ENCODE peak calls at places on chromosomes 16 and 17, in four cellular contexts. G is IMR-90, C is H1, W is HCT116. X is an unnamed sample. For H3K4me1, the result is how much of the 10 kb centered on the place peaks cover.

GRCh38 chr17:80892019-80892855 is 99.4 kb upstream of the CHMP6 start:
- DNase-seq in G (peak), C (no peak), W (peak), X (peak)

GRCh38 chr17:8142158-8142886 is 9.9 kb downstream of the PER1 start:
- DNase-seq in G (no peak), C (no peak), W (no peak), X (no peak)

GRCh38 chr16:74035816-74036215 is 260.8 kb upstream of the PSMD7 start:
- DNase-seq in G (peak), C (no peak), W (peak), X (peak)

GRCh38 chr16:6682142-6682811 is 650.4 kb upstream of the RBFOX1 start:
- DNase-seq in G (no peak), C (peak), W (no peak), X (no peak)

GRCh38 chr17:66373944-66374817 is 71.8 kb downstream of the PRKCA start:
- DNase-seq in G (no peak), C (no peak), W (no peak), X (peak)

GRCh38 chr16:55643161-55643970 is 12.4 kb upstream of the SLC6A2 start:
- DNase-seq in G (peak), C (no peak), W (peak), X (peak)

GRCh38 chr16:85004587-85005205 is 6.6 kb downstream of the ZDHHC7 start:
- DNase-seq in G (peak), C (no peak), W (no peak), X (peak)

GRCh38 chr17:5870231-5870953 is 199.8 kb upstream of the WSCD1 start:
- DNase-seq in G (no peak), C (no peak), W (no peak), X (no peak)

DNA sequence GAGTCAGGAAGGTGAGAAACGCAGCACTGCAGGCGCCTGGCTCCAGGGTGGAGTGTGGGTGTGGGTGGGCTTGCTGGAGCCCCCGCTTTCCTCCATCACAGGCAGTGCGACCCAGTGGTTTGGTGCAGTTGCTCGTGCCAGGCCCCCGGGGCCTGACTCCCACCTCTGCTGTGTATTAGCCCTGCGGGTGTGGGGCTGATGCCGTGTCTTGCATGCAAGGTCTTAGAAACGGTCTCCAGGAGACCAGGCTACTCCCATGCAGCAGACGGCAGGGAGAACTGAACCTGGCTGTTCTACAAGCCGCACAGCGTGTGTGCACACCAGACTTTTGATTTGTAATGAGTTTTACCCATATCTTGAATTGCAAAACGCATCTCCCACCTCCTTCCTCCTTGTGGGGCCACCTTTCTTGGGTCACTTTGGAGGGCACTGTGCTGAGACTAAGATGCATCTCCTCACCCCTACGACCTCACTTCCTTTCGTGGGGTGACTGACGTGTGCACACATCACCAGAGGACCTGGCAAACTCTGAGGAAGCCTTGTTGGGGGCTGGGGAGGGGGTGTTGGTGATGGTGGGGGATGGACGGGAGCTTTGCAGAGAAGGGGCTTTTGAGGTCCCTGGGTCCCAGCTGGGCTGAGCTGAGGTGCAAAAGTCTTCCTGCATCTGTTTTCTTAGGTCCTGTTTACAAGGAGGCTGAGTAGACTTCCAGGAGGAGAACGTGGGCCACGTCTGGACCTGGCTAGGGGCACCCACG is 101.8 kb upstream of the TNRC6C start:
- DNase-seq in G (no peak), C (no peak), W (no peak), X (no peak)
- H3K4me1 ChIP-seq in G (under half), C (under half), W (under half), X (under half)

DNA sequence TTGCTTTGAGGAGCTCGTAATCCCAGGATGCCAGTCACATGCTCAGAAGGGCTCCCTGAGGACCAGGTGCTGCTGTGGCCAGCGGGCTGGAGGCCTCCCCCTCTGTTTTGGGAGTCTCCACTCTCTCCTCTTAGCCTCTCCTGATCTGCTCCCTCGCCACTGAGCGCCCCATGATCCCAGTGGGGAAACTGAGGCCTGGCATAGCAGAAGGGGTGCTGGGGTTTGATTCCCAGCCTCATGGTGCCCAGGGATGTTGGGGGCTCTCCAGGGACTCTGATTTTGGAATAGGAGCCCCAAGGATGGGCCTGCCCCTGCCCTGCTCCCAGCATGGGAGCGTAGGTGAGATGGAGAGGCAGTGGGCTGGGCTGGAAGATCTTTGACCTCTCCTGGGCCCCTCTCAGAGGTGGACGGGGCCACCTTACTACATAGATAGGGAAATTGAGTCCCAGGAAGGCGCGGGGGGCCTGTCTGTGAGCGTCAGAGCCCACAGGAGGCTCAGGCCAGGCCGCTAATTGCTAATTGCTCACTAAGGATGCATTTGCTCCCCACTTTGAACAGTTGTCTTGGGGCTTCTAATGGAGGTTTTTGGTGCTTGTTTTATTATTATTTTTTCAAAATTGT is 525 bp upstream of the ADCY7 start:
- DNase-seq in G (no peak), C (no peak), W (no peak), X (no peak)
- H3K4me3 ChIP-seq in G (no peak), C (no peak), W (peak), X (no peak)

GRCh38 chr16:4032768-4033167 is 83.5 kb downstream of the ADCY9 start:
- DNase-seq in G (peak), C (no peak), W (no peak), X (peak)
- H2AFZ ChIP-seq in G (peak), C (no peak), W (no peak), X (peak)

DNA sequence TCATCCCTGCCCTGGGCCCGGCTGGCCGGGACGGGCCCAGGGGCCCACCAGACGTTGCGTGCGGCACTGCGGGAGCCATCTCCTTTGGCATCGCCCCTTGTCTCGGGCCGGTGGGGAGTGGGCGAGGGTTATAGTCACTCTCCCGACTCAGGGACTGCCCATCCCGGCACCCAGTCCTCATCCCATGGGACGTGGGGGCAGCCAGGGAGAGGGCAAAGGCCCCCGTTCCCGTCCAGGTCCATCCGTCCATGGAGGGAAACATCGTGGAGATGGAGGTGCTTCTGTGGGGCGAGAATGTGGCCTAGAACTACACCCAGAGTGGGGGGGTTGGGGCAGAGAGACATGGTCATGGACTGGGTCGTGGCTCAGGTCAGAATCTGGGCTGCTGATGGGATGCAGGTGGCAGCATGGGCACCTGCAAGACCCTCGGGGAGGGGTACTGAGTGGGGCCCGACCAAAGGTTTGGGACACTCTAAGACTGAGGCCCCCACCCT is 2.4 kb upstream of the WDR90 start:
- DNase-seq in G (no peak), C (no peak), W (no peak), X (no peak)
- H3K4me1 ChIP-seq in G (under half), C (under half), W (half or more), X (under half)

GRCh38 chr17:28570716-28571254 is 539 bp downstream of the PIGS start:
- DNase-seq in G (no peak), C (peak), W (no peak), X (no peak)

GRCh38 chr17:28571255-28572122 is at the start of gene PIGS:
- DNase-seq in G (peak), C (peak), W (peak), X (peak)

GRCh38 chr17:28563475-28563874 is 7.8 kb downstream of the PIGS start:
- DNase-seq in G (peak), C (no peak), W (no peak), X (peak)

GRCh38 chr17:28569446-28569845 is 1.9 kb downstream of the PIGS start:
- DNase-seq in G (no peak), C (no peak), W (no peak), X (no peak)

GRCh38 chr17:28567604-28568003 is 3.7 kb downstream of the PIGS start:
- DNase-seq in G (no peak), C (no peak), W (no peak), X (no peak)
- H3K4me3 ChIP-seq in G (no peak), C (no peak), W (no peak), X (no peak)

GRCh38 chr17:50281739-50282401 is 7.6 kb downstream of the TMEM92 start:
- DNase-seq in G (no peak), C (no peak), W (no peak), X (no peak)
- H2AFZ ChIP-seq in G (no peak), C (no peak), W (no peak), X (no peak)

DNA sequence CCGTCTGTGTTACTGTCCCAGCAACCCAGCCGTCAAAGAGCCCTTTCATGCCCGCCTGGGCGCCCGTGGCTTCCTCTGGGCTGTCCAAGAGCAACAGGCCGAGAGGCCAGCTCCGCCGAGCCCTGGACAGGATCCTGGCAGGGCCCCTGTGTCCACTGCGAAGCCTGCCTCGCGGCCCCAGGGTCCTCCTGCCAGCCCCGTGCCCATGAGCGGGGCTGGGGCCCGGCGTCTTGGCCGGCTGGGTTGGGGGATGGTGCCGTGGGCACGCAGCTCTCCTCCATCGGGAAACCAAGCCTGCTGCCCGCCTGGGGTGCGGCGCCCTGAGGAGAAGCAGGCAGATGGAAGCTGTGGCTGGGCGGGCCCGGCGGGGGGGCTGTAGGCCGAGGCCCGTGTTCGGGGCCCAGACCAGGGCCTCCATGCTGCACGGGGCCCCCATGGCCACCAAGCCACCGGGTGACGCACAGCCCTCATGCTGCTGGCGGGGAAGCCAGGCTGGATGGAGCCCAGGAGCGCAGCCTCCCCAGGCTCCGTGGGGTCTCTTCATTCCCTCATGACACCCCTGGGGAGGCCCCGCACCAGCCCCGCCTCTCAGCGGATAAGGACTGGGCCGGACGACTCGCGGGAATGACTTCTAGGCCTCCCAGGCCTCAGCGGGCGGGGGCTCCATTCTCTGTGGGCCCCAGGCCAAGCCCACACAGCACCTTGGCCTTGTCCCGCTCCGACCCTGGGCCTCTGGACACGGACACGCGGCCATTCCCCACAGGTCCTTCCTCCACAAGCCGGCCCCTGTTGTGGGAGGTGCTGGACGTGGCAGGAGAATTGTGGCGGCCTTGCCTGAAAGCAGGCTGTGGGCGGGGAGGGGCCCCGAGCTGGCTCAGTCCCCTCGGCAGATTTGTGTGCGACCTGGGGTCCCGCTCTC is at the start of gene C1QTNF8:
- DNase-seq in G (no peak), C (no peak), W (no peak), X (no peak)
- H3K4me1 ChIP-seq in G (under half), C (under half), W (half or more), X (under half)

GRCh38 chr16:693766-694165 is 3.6 kb upstream of the WDR24 start:
- DNase-seq in G (no peak), C (peak), W (no peak), X (no peak)
- H3K4me3 ChIP-seq in G (no peak), C (peak), W (no peak), X (no peak)

DNA sequence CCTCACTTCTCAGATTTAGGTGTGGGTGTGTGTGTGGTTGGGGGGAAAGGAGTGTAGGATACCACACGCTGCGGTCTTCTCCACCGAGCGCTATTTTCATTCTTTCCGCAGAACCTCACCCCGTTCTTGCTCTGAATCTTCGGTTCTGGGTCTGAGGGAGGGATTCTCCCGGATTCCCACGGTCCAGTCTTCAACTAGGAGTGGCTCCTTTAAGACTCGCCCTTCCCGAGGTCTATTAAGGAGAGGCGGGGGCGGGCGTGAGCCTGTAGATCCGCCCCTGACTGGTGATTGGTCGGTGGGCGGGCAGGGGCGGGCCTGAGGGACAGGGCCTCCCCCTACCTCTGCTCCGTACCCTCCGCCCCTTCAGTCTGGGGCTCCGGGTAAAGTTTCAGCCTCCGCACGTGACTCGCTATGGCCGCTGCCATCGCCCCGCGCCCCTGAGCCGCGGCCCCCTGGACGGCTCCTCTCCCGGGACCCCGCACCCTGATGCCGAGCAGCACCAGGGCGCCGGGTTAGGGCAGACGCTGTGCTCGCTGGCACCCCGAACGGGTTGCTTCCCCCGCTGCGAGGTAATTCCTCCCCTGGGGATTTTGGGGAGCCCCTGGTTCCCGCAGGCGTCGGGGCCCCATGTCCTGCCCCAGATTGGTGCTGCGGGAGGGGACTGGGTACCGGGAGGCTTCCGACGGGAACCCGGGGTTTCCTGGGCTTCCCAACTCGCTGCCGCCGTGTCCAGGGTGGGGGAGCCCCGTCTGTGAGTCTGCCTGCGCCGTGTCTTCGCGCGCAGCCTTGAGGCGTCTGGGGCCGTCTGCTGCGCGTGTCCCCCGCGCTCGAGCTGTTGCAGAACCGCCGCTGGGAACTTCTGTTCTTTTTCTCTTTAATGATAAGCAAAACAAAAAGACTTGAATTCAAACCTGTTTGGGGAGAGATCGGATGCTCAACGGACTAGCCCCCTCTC is 9.2 kb downstream of the RARA start:
- DNase-seq in G (peak), C (peak), W (peak), X (peak)
- H2AFZ ChIP-seq in G (peak), C (no peak), W (no peak), X (peak)

GRCh38 chr17:57666946-57667345 is 78.2 kb downstream of the CCDC182 start:
- DNase-seq in G (no peak), C (peak), W (no peak), X (no peak)
- H3K4me1 ChIP-seq in G (under half), C (under half), W (under half), X (under half)

X was measured in fibroblast of lung.